ENCODE peak calls at places on chromosomes 3 and 15, in nine cellular contexts. One of them, this sample, is unnamed.

GRCh38 chr3:170440346-170440745 is 21.7 kb downstream of the CLDN11 start:
- DNase-seq in frontal cortex: no peak
- DNase-seq in lung: no peak
- DNase-seq in nucleus accumbens: no peak
- DNase-seq in HCT116: no peak
- DNase-seq in ACHN: peak; percentile 13
- DNase-seq in left ventricle myocardium inferior: no peak
- DNase-seq in GM23248: peak; percentile 48
- DNase-seq in HL-60: no peak
- DNase-seq in this sample: no peak

GRCh38 chr3:142033292-142033691 is 116.1 kb downstream of the TFDP2 start:
- DNase-seq in nucleus accumbens: no peak
- DNase-seq in GM23248: no peak
- DNase-seq in ACHN: no peak
- DNase-seq in frontal cortex: no peak
- DNase-seq in left ventricle myocardium inferior: no peak
- DNase-seq in HCT116: no peak
- DNase-seq in lung: no peak
- DNase-seq in HL-60: no peak
- DNase-seq in this sample: no peak

GRCh38 chr3:53288214-53288613 is 32.4 kb upstream of the TKT start:
- DNase-seq in lung: no peak
- DNase-seq in nucleus accumbens: no peak
- DNase-seq in HL-60: no peak
- DNase-seq in left ventricle myocardium inferior: no peak
- DNase-seq in HCT116: no peak
- DNase-seq in frontal cortex: no peak
- DNase-seq in GM23248: no peak
- DNase-seq in ACHN: no peak
- DNase-seq in this sample: no peak

GRCh38 chr15:76674883-76675282 is 230.3 kb downstream of the SCAPER start:
- DNase-seq in GM23248: peak; percentile 37
- DNase-seq in nucleus accumbens: no peak
- DNase-seq in lung: no peak
- DNase-seq in frontal cortex: no peak
- DNase-seq in HL-60: no peak
- DNase-seq in left ventricle myocardium inferior: no peak
- DNase-seq in HCT116: no peak
- DNase-seq in ACHN: peak; percentile 50
- DNase-seq in this sample: no peak

GRCh38 chr3:188341501-188341900 is 187.5 kb downstream of the LPP start:
- DNase-seq in left ventricle myocardium inferior: no peak
- DNase-seq in HCT116: no peak
- DNase-seq in frontal cortex: no peak
- DNase-seq in ACHN: no peak
- DNase-seq in nucleus accumbens: no peak
- DNase-seq in GM23248: no peak
- DNase-seq in HL-60: no peak
- DNase-seq in lung: no peak
- DNase-seq in this sample: no peak

GRCh38 chr3:69353088-69353478 is 32.8 kb downstream of the FRMD4B start:
- DNase-seq in HL-60: no peak
- DNase-seq in GM23248: no peak
- DNase-seq in lung: no peak
- DNase-seq in left ventricle myocardium inferior: no peak
- DNase-seq in nucleus accumbens: no peak
- DNase-seq in HCT116: no peak
- DNase-seq in frontal cortex: no peak
- DNase-seq in ACHN: no peak
- DNase-seq in this sample: no peak

GRCh38 chr3:154304116-154304786 is 20.0 kb downstream of the DHX36 start:
- DNase-seq in HCT116: no peak
- DNase-seq in frontal cortex: no peak
- DNase-seq in ACHN: no peak
- DNase-seq in lung: no peak
- DNase-seq in left ventricle myocardium inferior: no peak
- DNase-seq in GM23248: peak; percentile 77
- DNase-seq in HL-60: no peak
- DNase-seq in nucleus accumbens: no peak
- DNase-seq in this sample: no peak

GRCh38 chr15:43225201-43225949 is 4.6 kb upstream of the EPB42 start:
- DNase-seq in frontal cortex: peak; percentile 50
- DNase-seq in left ventricle myocardium inferior: no peak
- DNase-seq in HCT116: peak; percentile 56
- DNase-seq in GM23248: peak; percentile 81
- DNase-seq in ACHN: peak; percentile 70
- DNase-seq in nucleus accumbens: peak; percentile 6
- DNase-seq in HL-60: peak; percentile 81
- DNase-seq in lung: no peak
- DNase-seq in this sample: no peak

GRCh38 chr3:149198611-149199010 is 23.0 kb downstream of the CP start:
- DNase-seq in lung: no peak
- DNase-seq in nucleus accumbens: no peak
- DNase-seq in HCT116: no peak
- DNase-seq in HL-60: no peak
- DNase-seq in GM23248: peak; percentile 5
- DNase-seq in frontal cortex: no peak
- DNase-seq in left ventricle myocardium inferior: no peak
- DNase-seq in ACHN: no peak
- DNase-seq in this sample: no peak

GRCh38 chr15:30882861-30883433 is 20.8 kb upstream of the FAN1 start:
- DNase-seq in left ventricle myocardium inferior: no peak
- DNase-seq in GM23248: no peak
- DNase-seq in lung: no peak
- DNase-seq in nucleus accumbens: no peak
- DNase-seq in ACHN: no peak
- DNase-seq in frontal cortex: no peak
- DNase-seq in HCT116: no peak
- DNase-seq in HL-60: no peak
- DNase-seq in this sample: no peak

GRCh38 chr3:59237121-59237520 is 187.3 kb upstream of the CFAP20DC start:
- DNase-seq in frontal cortex: no peak
- DNase-seq in HCT116: no peak
- DNase-seq in GM23248: peak; percentile 71
- DNase-seq in HL-60: no peak
- DNase-seq in lung: no peak
- DNase-seq in nucleus accumbens: no peak
- DNase-seq in left ventricle myocardium inferior: no peak
- DNase-seq in ACHN: no peak
- DNase-seq in this sample: no peak

GRCh38 chr15:71114066-71114680 is 1.1 kb upstream of the THSD4 start:
- DNase-seq in left ventricle myocardium inferior: no peak
- DNase-seq in ACHN: no peak
- DNase-seq in GM23248: no peak
- DNase-seq in nucleus accumbens: no peak
- DNase-seq in HCT116: no peak
- DNase-seq in lung: no peak
- DNase-seq in HL-60: no peak
- DNase-seq in frontal cortex: no peak
- DNase-seq in this sample: no peak

GRCh38 chr3:32137870-32138269 is 31.4 kb downstream of the GPD1L start:
- DNase-seq in HL-60: no peak
- DNase-seq in lung: no peak
- DNase-seq in nucleus accumbens: no peak
- DNase-seq in ACHN: no peak
- DNase-seq in left ventricle myocardium inferior: no peak
- DNase-seq in GM23248: no peak
- DNase-seq in frontal cortex: no peak
- DNase-seq in HCT116: no peak
- DNase-seq in this sample: no peak

GRCh38 chr15:38528279-38528678 is 36.3 kb downstream of the RASGRP1 start:
- DNase-seq in HCT116: no peak
- DNase-seq in lung: no peak
- DNase-seq in frontal cortex: no peak
- DNase-seq in GM23248: peak; percentile 90
- DNase-seq in nucleus accumbens: no peak
- DNase-seq in ACHN: no peak
- DNase-seq in HL-60: no peak
- DNase-seq in left ventricle myocardium inferior: no peak
- DNase-seq in this sample: no peak

GRCh38 chr3:36455406-36455805 is 75.1 kb downstream of the STAC start:
- DNase-seq in GM23248: no peak
- DNase-seq in frontal cortex: no peak
- DNase-seq in nucleus accumbens: no peak
- DNase-seq in lung: no peak
- DNase-seq in HCT116: no peak
- DNase-seq in ACHN: no peak
- DNase-seq in HL-60: no peak
- DNase-seq in left ventricle myocardium inferior: no peak
- DNase-seq in this sample: no peak

GRCh38 chr3:88203537-88204143 is 53.9 kb downstream of the C3orf38 start:
- DNase-seq in GM23248: peak; percentile 73
- DNase-seq in frontal cortex: no peak
- DNase-seq in lung: peak; percentile 63
- DNase-seq in nucleus accumbens: peak; percentile 71
- DNase-seq in ACHN: peak; percentile 57
- DNase-seq in HCT116: peak; percentile 36
- DNase-seq in left ventricle myocardium inferior: peak; percentile 54
- DNase-seq in HL-60: peak; percentile 47
- DNase-seq in this sample: no peak

GRCh38 chr3:153599685-153600084 is 437.7 kb downstream of the RAP2B start:
- DNase-seq in nucleus accumbens: no peak
- DNase-seq in lung: peak; percentile 29
- DNase-seq in ACHN: peak; percentile 80
- DNase-seq in frontal cortex: no peak
- DNase-seq in left ventricle myocardium inferior: no peak
- DNase-seq in HCT116: peak; percentile 54
- DNase-seq in GM23248: peak; percentile 94
- DNase-seq in HL-60: no peak
- DNase-seq in this sample: no peak

GRCh38 chr3:188779537-188779936 is 392.2 kb upstream of the TPRG1 start:
- DNase-seq in HL-60: no peak
- DNase-seq in nucleus accumbens: no peak
- DNase-seq in lung: no peak
- DNase-seq in GM23248: no peak
- DNase-seq in ACHN: no peak
- DNase-seq in HCT116: no peak
- DNase-seq in left ventricle myocardium inferior: no peak
- DNase-seq in frontal cortex: no peak
- DNase-seq in this sample: no peak

GRCh38 chr15:91408476-91409076 is 308.5 kb downstream of the SV2B start:
- DNase-seq in lung: no peak
- DNase-seq in left ventricle myocardium inferior: peak; percentile 14
- DNase-seq in HCT116: no peak
- DNase-seq in ACHN: peak; percentile 34
- DNase-seq in frontal cortex: no peak
- DNase-seq in GM23248: no peak
- DNase-seq in HL-60: no peak
- DNase-seq in nucleus accumbens: no peak
- DNase-seq in this sample: no peak

GRCh38 chr15:36666228-36666627 is 86.8 kb downstream of the CDIN1 start:
- DNase-seq in ACHN: no peak
- DNase-seq in HCT116: no peak
- DNase-seq in left ventricle myocardium inferior: no peak
- DNase-seq in lung: no peak
- DNase-seq in HL-60: no peak
- DNase-seq in frontal cortex: no peak
- DNase-seq in GM23248: no peak
- DNase-seq in nucleus accumbens: no peak
- DNase-seq in this sample: no peak

GRCh38 chr3:107064445-107065060 is 312.7 kb upstream of the CCDC54 start:
- DNase-seq in HL-60: peak; percentile 55
- DNase-seq in HCT116: peak; percentile 57
- DNase-seq in lung: peak; percentile 54
- DNase-seq in ACHN: peak; percentile 72
- DNase-seq in frontal cortex: peak; percentile 16
- DNase-seq in left ventricle myocardium inferior: peak; percentile 18
- DNase-seq in nucleus accumbens: peak; percentile 66
- DNase-seq in GM23248: peak; percentile 80
- DNase-seq in this sample: no peak

GRCh38 chr15:38398134-38398533 is 55.8 kb upstream of the FAM98B start:
- DNase-seq in frontal cortex: no peak
- DNase-seq in HL-60: no peak
- DNase-seq in nucleus accumbens: no peak
- DNase-seq in lung: no peak
- DNase-seq in left ventricle myocardium inferior: peak; percentile 38
- DNase-seq in GM23248: peak; percentile 94
- DNase-seq in HCT116: peak; percentile 15
- DNase-seq in ACHN: peak; percentile 89
- DNase-seq in this sample: no peak

GRCh38 chr3:172079326-172079976 is 40.1 kb downstream of the FNDC3B start:
- DNase-seq in ACHN: no peak
- DNase-seq in HCT116: no peak
- DNase-seq in GM23248: no peak
- DNase-seq in HL-60: no peak
- DNase-seq in frontal cortex: no peak
- DNase-seq in nucleus accumbens: no peak
- DNase-seq in lung: no peak
- DNase-seq in left ventricle myocardium inferior: no peak
- DNase-seq in this sample: no peak

GRCh38 chr3:141426404-141427034 is 58.2 kb downstream of the ZBTB38 start:
- DNase-seq in GM23248: peak; percentile 73
- DNase-seq in HL-60: peak; percentile 38
- DNase-seq in lung: peak; percentile 90
- DNase-seq in HCT116: no peak
- DNase-seq in left ventricle myocardium inferior: peak; percentile 86
- DNase-seq in ACHN: no peak
- DNase-seq in nucleus accumbens: peak; percentile 49
- DNase-seq in frontal cortex: no peak
- DNase-seq in this sample: no peak

GRCh38 chr3:41290306-41290705 is 91.0 kb downstream of the CTNNB1 start:
- DNase-seq in ACHN: no peak
- DNase-seq in left ventricle myocardium inferior: no peak
- DNase-seq in frontal cortex: no peak
- DNase-seq in nucleus accumbens: no peak
- DNase-seq in lung: no peak
- DNase-seq in GM23248: no peak
- DNase-seq in HCT116: no peak
- DNase-seq in HL-60: no peak
- DNase-seq in this sample: no peak